ENCODE peak calls at places on chromosomes 2 and 18, in nine cellular contexts. J is pancreas; T is uterus; O is fibroblast of pulmonary artery; L is upper lobe of right lung; X is IMR-90; E is D721Med; F is CD8-positive, alpha-beta T cell; N is GM23338. D is an unnamed sample.

GRCh38 chr2:10785260-10785659 is 27.3 kb downstream of the PDIA6 start:
- DNase-seq in X (no peak), F (no peak), J (no peak), T (no peak), E (no peak), O (no peak), L (no peak), N (no peak), D (no peak)

GRCh38 chr2:62209427-62209991 is 13.6 kb downstream of the B3GNT2 start:
- DNase-seq in N (no peak), T (no peak), L (no peak), J (no peak), F (no peak), O (no peak), E (no peak), X (no peak), D (no peak)

GRCh38 chr2:47664817-47665216 is 118.1 kb upstream of the MSH6 start:
- DNase-seq in E (no peak), X (no peak), J (no peak), L (no peak), T (no peak), O (no peak), F (no peak), N (peak; percentile 62), D (no peak)

GRCh38 chr2:62794791-62795190 is 89.3 kb downstream of the EHBP1 start:
- DNase-seq in X (peak; percentile 35), F (no peak), L (no peak), E (no peak), O (peak; percentile 62), N (no peak), J (no peak), T (no peak), D (no peak)

GRCh38 chr2:424306-425172 is 136.6 kb upstream of the ALKAL2 start:
- DNase-seq in T (no peak), X (no peak), J (no peak), O (no peak), N (no peak), L (no peak), F (no peak), E (no peak), D (peak; percentile 16)

GRCh38 chr18:57831597-57832377 is 28.7 kb upstream of the ATP8B1 start:
- DNase-seq in X (no peak), J (no peak), F (no peak), E (no peak), N (no peak), T (no peak), L (no peak), O (no peak), D (no peak)

GRCh38 chr2:172082944-172083718 is 2.2 kb upstream of the DLX1 start:
- DNase-seq in F (no peak), O (no peak), T (no peak), L (no peak), X (no peak), E (no peak), N (peak; percentile 70), J (no peak), D (no peak)

GRCh38 chr2:79855264-79856006 is 342.6 kb downstream of the CTNNA2 start:
- DNase-seq in L (no peak), F (no peak), T (no peak), X (peak; percentile 7), J (peak; percentile 25), E (peak; percentile 41), O (no peak), N (peak; percentile 74), D (no peak)

GRCh38 chr18:75157851-75158250 is 51.1 kb downstream of the PTGR3 start:
- DNase-seq in N (no peak), E (no peak), O (no peak), J (no peak), X (no peak), T (no peak), F (no peak), L (no peak), D (no peak)

GRCh38 chr2:148794558-148794957 is 80.5 kb upstream of the KIF5C start:
- DNase-seq in E (no peak), N (no peak), L (no peak), J (no peak), X (peak; percentile 76), O (peak; percentile 33), F (no peak), T (no peak), D (no peak)

GRCh38 chr2:159755014-159755413 is 42.7 kb downstream of the MARCHF7 start:
- DNase-seq in N (no peak), J (no peak), T (no peak), F (no peak), L (no peak), O (no peak), E (no peak), X (no peak), D (no peak)

GRCh38 chr2:147773479-147773878 is 71.3 kb upstream of the ACVR2A start:
- DNase-seq in E (no peak), O (no peak), J (no peak), F (no peak), T (no peak), N (peak; percentile 10), X (no peak), L (no peak), D (no peak)

GRCh38 chr2:184599875-184600227 is 1.5 kb downstream of the ZNF804A start:
- DNase-seq in F (no peak), O (no peak), N (no peak), E (no peak), L (no peak), J (no peak), X (peak; percentile 20), T (no peak), D (no peak)

GRCh38 chr2:127101756-127102463 is 5.0 kb downstream of the BIN1 start:
- DNase-seq in O (no peak), J (no peak), F (no peak), X (no peak), L (no peak), T (no peak), N (no peak), E (peak; percentile 87), D (no peak)

GRCh38 chr2:118102433-118103082 is 14.3 kb downstream of the INSIG2 start:
- DNase-seq in E (no peak), X (peak; percentile 30), N (no peak), O (peak; percentile 12), T (no peak), F (no peak), L (no peak), J (no peak), D (no peak)

GRCh38 chr18:3179430-3180089 is 40.2 kb downstream of the MYOM1 start:
- DNase-seq in F (no peak), O (no peak), J (no peak), X (no peak), T (no peak), E (no peak), L (no peak), N (no peak), D (no peak)

GRCh38 chr18:32772580-32773186 is at the start of gene KLHL14:
- DNase-seq in T (no peak), J (no peak), F (no peak), O (no peak), X (no peak), E (no peak), L (no peak), N (no peak), D (no peak)

GRCh38 chr2:53200072-53200471 is 567.5 kb upstream of the CHAC2 start:
- DNase-seq in F (no peak), O (no peak), L (no peak), T (no peak), E (no peak), X (no peak), N (no peak), J (no peak), D (no peak)

GRCh38 chr2:53202063-53202462 is 565.5 kb upstream of the CHAC2 start:
- DNase-seq in N (peak; percentile 5), E (no peak), O (peak; percentile 73), X (peak; percentile 84), L (no peak), T (no peak), F (no peak), J (peak; percentile 68), D (no peak)
- TF ChIP-seq CTCF in N (peak; percentile 59), E (peak; percentile 16), O (peak; percentile 20), X (peak; percentile 62), L (no peak), T (no peak), F (no peak), J (no peak), D (no peak)

GRCh38 chr2:120669121-120669952 is 66.3 kb upstream of the GLI2 start:
- DNase-seq in N (peak; percentile 78), O (peak; percentile 73), J (no peak), F (no peak), E (no peak), X (peak; percentile 60), T (no peak), L (no peak), D (no peak)
- TF ChIP-seq CTCF in N (peak; percentile 69), O (peak; percentile 48), J (no peak), F (no peak), E (peak; percentile 34), X (peak; percentile 46), T (no peak), L (peak; percentile 32), D (peak; percentile 34)

DNA sequence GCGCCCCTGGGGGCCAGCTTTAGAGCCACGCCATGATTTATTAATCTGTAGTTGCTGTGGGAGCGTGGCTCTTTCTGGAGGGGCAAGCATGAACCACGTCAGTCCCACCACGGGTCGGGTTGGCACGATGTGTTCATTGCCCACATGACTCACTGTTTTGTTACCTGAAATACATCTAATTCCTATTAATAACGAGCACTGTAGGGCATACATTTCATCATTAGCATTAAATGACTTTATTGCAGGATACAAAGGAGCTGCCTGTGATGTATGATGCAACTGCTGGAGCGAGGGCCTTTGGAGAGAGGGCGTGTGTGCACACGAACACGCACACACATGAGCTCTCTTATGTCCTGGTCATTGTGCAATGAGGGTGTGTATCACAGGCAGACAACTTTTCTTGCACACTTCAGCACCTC is 127.0 kb downstream of the INHBB start:
- DNase-seq in T (no peak), O (no peak), N (no peak), F (no peak), E (no peak), J (no peak), X (no peak), L (peak; percentile 68), D (no peak)
- TF ChIP-seq CTCF in T (no peak), O (no peak), N (no peak), F (no peak), E (no peak), J (no peak), X (no peak), L (no peak), D (no peak)

GRCh38 chr2:151947524-151948165 is 119.4 kb upstream of the ARL5A start:
- DNase-seq in T (no peak), E (no peak), X (no peak), J (no peak), F (no peak), N (no peak), L (peak; percentile 66), O (no peak), D (no peak)
- TF ChIP-seq CTCF in T (no peak), E (no peak), X (no peak), J (no peak), F (no peak), N (no peak), L (no peak), O (no peak), D (peak; percentile 4)